ENCODE peak calls at places on chromosomes 6 and 20, in eight cellular contexts. One of them, this sample, is unnamed.

GRCh38 chr6:132933085-132933484 is 118.7 kb downstream of the RPS12 start:
- DNase-seq in psoas muscle: no peak
- DNase-seq in astrocyte of the spinal cord: no peak
- DNase-seq in GM23338: peak
- DNase-seq in Panc1: no peak
- DNase-seq in bronchial epithelial cell: no peak
- DNase-seq in small intestine: no peak
- DNase-seq in mesenchymal stem cell: no peak
- DNase-seq in this sample: no peak

GRCh38 chr6:19311786-19312185 is 525.4 kb upstream of the ID4 start:
- DNase-seq in small intestine: no peak
- DNase-seq in mesenchymal stem cell: no peak
- DNase-seq in bronchial epithelial cell: no peak
- DNase-seq in astrocyte of the spinal cord: peak
- DNase-seq in Panc1: no peak
- DNase-seq in GM23338: peak
- DNase-seq in psoas muscle: no peak
- DNase-seq in this sample: no peak

GRCh38 chr6:155171747-155172191 is 92.0 kb upstream of the CLDN20 start:
- DNase-seq in astrocyte of the spinal cord: peak
- DNase-seq in psoas muscle: no peak
- DNase-seq in mesenchymal stem cell: peak
- DNase-seq in bronchial epithelial cell: no peak
- DNase-seq in GM23338: no peak
- DNase-seq in small intestine: peak
- DNase-seq in Panc1: no peak
- DNase-seq in this sample: no peak

GRCh38 chr6:106513813-106514212 is 115.5 kb downstream of the RTN4IP1 start:
- DNase-seq in bronchial epithelial cell: peak
- DNase-seq in GM23338: no peak
- DNase-seq in astrocyte of the spinal cord: peak
- DNase-seq in psoas muscle: no peak
- DNase-seq in Panc1: no peak
- DNase-seq in mesenchymal stem cell: no peak
- DNase-seq in small intestine: no peak
- DNase-seq in this sample: no peak

GRCh38 chr6:157244780-157245179 is 78.5 kb downstream of the TMEM242 start:
- DNase-seq in mesenchymal stem cell: no peak
- DNase-seq in GM23338: no peak
- DNase-seq in Panc1: no peak
- DNase-seq in psoas muscle: no peak
- DNase-seq in astrocyte of the spinal cord: no peak
- DNase-seq in bronchial epithelial cell: no peak
- DNase-seq in small intestine: no peak
- DNase-seq in this sample: no peak

GRCh38 chr6:62229231-62229630 is 56.8 kb downstream of the KHDRBS2 start:
- DNase-seq in astrocyte of the spinal cord: no peak
- DNase-seq in GM23338: no peak
- DNase-seq in small intestine: no peak
- DNase-seq in Panc1: no peak
- DNase-seq in psoas muscle: peak
- DNase-seq in bronchial epithelial cell: no peak
- DNase-seq in mesenchymal stem cell: no peak
- DNase-seq in this sample: no peak

GRCh38 chr20:41150664-41151063 is 13.3 kb downstream of the PLCG1 start:
- DNase-seq in psoas muscle: peak
- DNase-seq in Panc1: no peak
- DNase-seq in GM23338: no peak
- DNase-seq in small intestine: no peak
- DNase-seq in mesenchymal stem cell: no peak
- DNase-seq in astrocyte of the spinal cord: no peak
- DNase-seq in bronchial epithelial cell: no peak
- DNase-seq in this sample: no peak

GRCh38 chr6:107690864-107691661 is 133.1 kb downstream of the SCML4 start:
- DNase-seq in GM23338: peak
- DNase-seq in Panc1: no peak
- DNase-seq in astrocyte of the spinal cord: peak
- DNase-seq in bronchial epithelial cell: peak
- DNase-seq in small intestine: no peak
- DNase-seq in mesenchymal stem cell: peak
- DNase-seq in psoas muscle: no peak
- DNase-seq in this sample: no peak

GRCh38 chr6:139553916-139554315 is 179.5 kb upstream of the CITED2 start:
- DNase-seq in GM23338: no peak
- DNase-seq in mesenchymal stem cell: no peak
- DNase-seq in astrocyte of the spinal cord: no peak
- DNase-seq in psoas muscle: no peak
- DNase-seq in small intestine: no peak
- DNase-seq in Panc1: no peak
- DNase-seq in bronchial epithelial cell: no peak
- DNase-seq in this sample: no peak

GRCh38 chr6:55578537-55579363 is at the start of gene HMGCLL1:
- DNase-seq in psoas muscle: peak
- DNase-seq in small intestine: peak
- DNase-seq in bronchial epithelial cell: peak
- DNase-seq in mesenchymal stem cell: peak
- DNase-seq in Panc1: no peak
- DNase-seq in GM23338: peak
- DNase-seq in astrocyte of the spinal cord: no peak
- DNase-seq in this sample: peak
- H3K4me3 ChIP-seq in psoas muscle: peak
- H3K4me3 ChIP-seq in small intestine: no peak
- H3K4me3 ChIP-seq in bronchial epithelial cell: peak
- H3K4me3 ChIP-seq in mesenchymal stem cell: peak
- H3K4me3 ChIP-seq in Panc1: peak
- H3K4me3 ChIP-seq in GM23338: peak
- H3K4me3 ChIP-seq in astrocyte of the spinal cord: peak
- H3K4me3 ChIP-seq in this sample: peak

GRCh38 chr6:90583783-90584481 is 2.9 kb downstream of the MAP3K7 start:
- DNase-seq in mesenchymal stem cell: no peak
- DNase-seq in GM23338: no peak
- DNase-seq in astrocyte of the spinal cord: no peak
- DNase-seq in bronchial epithelial cell: no peak
- DNase-seq in Panc1: no peak
- DNase-seq in psoas muscle: no peak
- DNase-seq in small intestine: peak
- DNase-seq in this sample: no peak
- H3K4me3 ChIP-seq in mesenchymal stem cell: no peak
- H3K4me3 ChIP-seq in GM23338: no peak
- H3K4me3 ChIP-seq in astrocyte of the spinal cord: no peak
- H3K4me3 ChIP-seq in bronchial epithelial cell: no peak
- H3K4me3 ChIP-seq in Panc1: no peak
- H3K4me3 ChIP-seq in psoas muscle: no peak
- H3K4me3 ChIP-seq in small intestine: no peak
- H3K4me3 ChIP-seq in this sample: no peak

GRCh38 chr6:84019812-84020211 is 13.8 kb upstream of the MRAP2 start:
- DNase-seq in bronchial epithelial cell: no peak
- DNase-seq in Panc1: no peak
- DNase-seq in astrocyte of the spinal cord: no peak
- DNase-seq in psoas muscle: no peak
- DNase-seq in mesenchymal stem cell: no peak
- DNase-seq in GM23338: no peak
- DNase-seq in small intestine: no peak
- DNase-seq in this sample: no peak
- H3K4me3 ChIP-seq in bronchial epithelial cell: no peak
- H3K4me3 ChIP-seq in Panc1: no peak
- H3K4me3 ChIP-seq in astrocyte of the spinal cord: no peak
- H3K4me3 ChIP-seq in psoas muscle: no peak
- H3K4me3 ChIP-seq in mesenchymal stem cell: no peak
- H3K4me3 ChIP-seq in GM23338: peak
- H3K4me3 ChIP-seq in small intestine: no peak
- H3K4me3 ChIP-seq in this sample: no peak

GRCh38 chr6:21749754-21750153 is 156.2 kb downstream of the SOX4 start:
- DNase-seq in GM23338: no peak
- DNase-seq in bronchial epithelial cell: no peak
- DNase-seq in Panc1: no peak
- DNase-seq in small intestine: no peak
- DNase-seq in astrocyte of the spinal cord: no peak
- DNase-seq in mesenchymal stem cell: no peak
- DNase-seq in psoas muscle: no peak
- DNase-seq in this sample: no peak
- H3K4me3 ChIP-seq in GM23338: no peak
- H3K4me3 ChIP-seq in bronchial epithelial cell: no peak
- H3K4me3 ChIP-seq in Panc1: no peak
- H3K4me3 ChIP-seq in small intestine: no peak
- H3K4me3 ChIP-seq in astrocyte of the spinal cord: no peak
- H3K4me3 ChIP-seq in mesenchymal stem cell: no peak
- H3K4me3 ChIP-seq in psoas muscle: no peak
- H3K4me3 ChIP-seq in this sample: no peak

GRCh38 chr6:162708971-162709370 is 18.6 kb downstream of the PRKN start:
- DNase-seq in mesenchymal stem cell: no peak
- DNase-seq in GM23338: no peak
- DNase-seq in Panc1: no peak
- DNase-seq in small intestine: no peak
- DNase-seq in psoas muscle: no peak
- DNase-seq in astrocyte of the spinal cord: no peak
- DNase-seq in bronchial epithelial cell: no peak
- DNase-seq in this sample: no peak
- H3K4me3 ChIP-seq in mesenchymal stem cell: no peak
- H3K4me3 ChIP-seq in GM23338: no peak
- H3K4me3 ChIP-seq in Panc1: no peak
- H3K4me3 ChIP-seq in small intestine: no peak
- H3K4me3 ChIP-seq in psoas muscle: no peak
- H3K4me3 ChIP-seq in astrocyte of the spinal cord: no peak
- H3K4me3 ChIP-seq in bronchial epithelial cell: no peak
- H3K4me3 ChIP-seq in this sample: no peak

DNA sequence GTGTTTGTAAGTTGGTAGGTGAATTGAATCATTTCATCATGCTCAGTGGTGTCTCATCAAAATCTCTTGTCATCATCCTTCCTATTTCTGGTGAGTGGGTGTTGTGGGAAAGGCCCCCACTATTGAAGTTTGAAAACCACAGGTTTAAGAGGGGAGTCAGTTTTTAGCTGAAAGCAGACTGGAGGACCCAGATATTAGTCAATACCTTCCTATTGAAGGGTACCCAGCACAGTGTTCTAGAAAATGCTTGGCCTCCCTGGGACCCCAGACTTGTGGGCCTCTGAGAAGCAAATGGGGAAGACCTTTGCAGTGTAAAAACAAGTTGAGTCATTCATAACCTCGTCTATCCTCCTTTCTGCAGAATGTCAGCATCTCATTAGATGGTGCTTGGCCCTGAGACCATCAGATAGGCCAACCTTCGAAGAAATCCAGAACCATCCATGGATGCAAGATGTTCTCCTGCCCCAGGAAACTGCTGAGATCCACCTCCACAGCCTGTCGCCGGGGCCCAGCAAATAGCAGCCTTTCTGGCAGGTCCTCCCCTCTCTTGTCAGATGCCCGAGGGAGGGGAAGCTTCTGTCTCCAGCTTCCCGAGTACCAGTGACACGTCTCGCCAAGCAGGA is 3.7 kb downstream of the PIM1 start:
- DNase-seq in mesenchymal stem cell: no peak
- DNase-seq in GM23338: no peak
- DNase-seq in Panc1: no peak
- DNase-seq in psoas muscle: no peak
- DNase-seq in bronchial epithelial cell: no peak
- DNase-seq in astrocyte of the spinal cord: no peak
- DNase-seq in small intestine: no peak
- DNase-seq in this sample: no peak
- H3K4me3 ChIP-seq in mesenchymal stem cell: no peak
- H3K4me3 ChIP-seq in GM23338: peak
- H3K4me3 ChIP-seq in Panc1: peak
- H3K4me3 ChIP-seq in psoas muscle: peak
- H3K4me3 ChIP-seq in bronchial epithelial cell: no peak
- H3K4me3 ChIP-seq in astrocyte of the spinal cord: no peak
- H3K4me3 ChIP-seq in small intestine: no peak
- H3K4me3 ChIP-seq in this sample: no peak

DNA sequence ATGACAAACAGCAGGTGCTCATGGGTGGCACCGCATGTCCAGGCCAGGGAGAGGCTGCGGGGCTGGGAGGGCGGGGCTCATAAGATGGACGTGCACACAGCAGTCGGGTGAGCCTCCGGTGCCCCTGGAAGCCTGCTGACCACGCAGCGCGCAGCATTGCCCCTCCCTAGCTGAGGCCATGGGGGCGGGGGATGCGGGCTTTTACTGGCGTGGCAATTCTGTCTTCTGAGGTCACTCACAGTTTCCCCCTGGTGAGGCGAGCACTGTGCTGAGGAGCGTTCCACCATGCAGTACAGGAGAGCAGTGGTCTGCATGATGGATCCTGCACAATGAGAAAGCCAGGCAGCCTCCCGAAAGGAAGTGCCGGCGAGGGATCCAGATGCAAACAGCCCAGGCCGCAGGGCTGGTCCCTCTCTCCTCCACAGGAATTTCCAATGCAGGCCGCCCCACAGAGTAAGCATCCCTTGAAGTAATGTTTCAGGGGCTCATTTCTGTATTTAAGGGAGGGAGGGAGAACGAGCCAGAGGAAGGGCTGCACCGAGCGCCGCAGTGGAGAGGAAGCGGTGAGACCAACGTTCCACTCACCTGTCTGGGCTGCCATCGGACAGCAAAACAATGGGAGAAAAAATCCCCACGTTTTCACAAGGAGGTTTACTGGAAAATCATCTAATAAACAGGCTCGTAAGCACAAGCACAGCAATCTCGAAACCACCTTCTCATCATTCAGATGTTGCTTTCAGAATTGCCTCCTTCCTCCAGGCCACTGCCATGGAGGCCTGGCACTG is 56.0 kb downstream of the IRF4 start:
- DNase-seq in mesenchymal stem cell: no peak
- DNase-seq in small intestine: no peak
- DNase-seq in Panc1: no peak
- DNase-seq in GM23338: no peak
- DNase-seq in psoas muscle: no peak
- DNase-seq in astrocyte of the spinal cord: no peak
- DNase-seq in bronchial epithelial cell: no peak
- DNase-seq in this sample: no peak
- H3K4me3 ChIP-seq in mesenchymal stem cell: no peak
- H3K4me3 ChIP-seq in small intestine: no peak
- H3K4me3 ChIP-seq in Panc1: no peak
- H3K4me3 ChIP-seq in GM23338: no peak
- H3K4me3 ChIP-seq in psoas muscle: no peak
- H3K4me3 ChIP-seq in astrocyte of the spinal cord: no peak
- H3K4me3 ChIP-seq in bronchial epithelial cell: no peak
- H3K4me3 ChIP-seq in this sample: no peak

DNA sequence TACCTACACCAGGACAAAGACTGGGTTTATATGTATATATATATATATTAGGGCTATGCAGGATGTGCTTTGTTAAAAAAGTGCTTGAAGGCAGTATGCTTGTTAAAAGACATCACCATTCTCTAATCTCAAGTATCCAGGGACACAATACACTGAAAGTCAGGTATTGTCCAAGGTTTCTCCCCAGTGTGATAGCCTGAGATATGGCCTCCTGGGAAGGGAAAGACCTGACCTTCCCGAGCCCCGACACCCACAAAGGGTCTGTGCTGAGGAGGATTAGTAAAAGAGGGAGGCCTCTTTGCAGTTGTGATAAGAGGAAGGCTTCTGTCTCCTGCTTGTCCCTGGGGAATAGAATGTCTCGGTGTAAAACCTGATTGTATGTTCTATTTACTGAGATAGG is 156.9 kb downstream of the GPX5 start:
- DNase-seq in psoas muscle: no peak
- DNase-seq in mesenchymal stem cell: no peak
- DNase-seq in astrocyte of the spinal cord: no peak
- DNase-seq in GM23338: no peak
- DNase-seq in bronchial epithelial cell: no peak
- DNase-seq in Panc1: no peak
- DNase-seq in small intestine: no peak
- DNase-seq in this sample: no peak
- H3K4me3 ChIP-seq in psoas muscle: no peak
- H3K4me3 ChIP-seq in mesenchymal stem cell: no peak
- H3K4me3 ChIP-seq in astrocyte of the spinal cord: no peak
- H3K4me3 ChIP-seq in GM23338: no peak
- H3K4me3 ChIP-seq in bronchial epithelial cell: no peak
- H3K4me3 ChIP-seq in Panc1: no peak
- H3K4me3 ChIP-seq in small intestine: no peak
- H3K4me3 ChIP-seq in this sample: no peak

This sample was measured in transverse colon.